ENCODE peak calls at places on chromosomes 12 and 14, in nine cellular contexts. One of them, this sample, is unnamed.

GRCh38 chr12:50948798-50949197 is 3.5 kb upstream of the HIGD1C start:
- DNase-seq in ovary: no peak
- DNase-seq in stimulated activated CD8-positive, alpha-beta memory T cell treated with anti-CD3 and anti-CD28 coated beads, Interleukin-7, amount 100 ng/mL, for 1 hour: no peak
- DNase-seq in activated CD8-positive, alpha-beta memory T cell treated with anti-CD3 and anti-CD28 coated beads for 24 hours: no peak
- DNase-seq in Calu3: no peak
- DNase-seq in bronchial epithelial cell: no peak
- DNase-seq in cardiac muscle cell: no peak
- DNase-seq in ureter: no peak
- DNase-seq in smooth muscle cell of the brain vasculature: no peak
- DNase-seq in this sample: no peak

GRCh38 chr12:34398366-34398705 is 376.0 kb downstream of the ALG10 start:
- DNase-seq in bronchial epithelial cell: no peak
- DNase-seq in stimulated activated CD8-positive, alpha-beta memory T cell treated with anti-CD3 and anti-CD28 coated beads, Interleukin-7, amount 100 ng/mL, for 1 hour: no peak
- DNase-seq in Calu3: no peak
- DNase-seq in smooth muscle cell of the brain vasculature: no peak
- DNase-seq in cardiac muscle cell: no peak
- DNase-seq in ovary: peak; percentile 4
- DNase-seq in ureter: no peak
- DNase-seq in activated CD8-positive, alpha-beta memory T cell treated with anti-CD3 and anti-CD28 coated beads for 24 hours: peak; percentile 24
- DNase-seq in this sample: no peak

GRCh38 chr12:132591107-132591935 is 19.1 kb downstream of the LRCOL1 start:
- DNase-seq in cardiac muscle cell: no peak
- DNase-seq in bronchial epithelial cell: no peak
- DNase-seq in Calu3: no peak
- DNase-seq in smooth muscle cell of the brain vasculature: no peak
- DNase-seq in stimulated activated CD8-positive, alpha-beta memory T cell treated with anti-CD3 and anti-CD28 coated beads, Interleukin-7, amount 100 ng/mL, for 1 hour: no peak
- DNase-seq in activated CD8-positive, alpha-beta memory T cell treated with anti-CD3 and anti-CD28 coated beads for 24 hours: no peak
- DNase-seq in ureter: no peak
- DNase-seq in ovary: no peak
- DNase-seq in this sample: no peak

GRCh38 chr12:40325349-40325960 is 100.7 kb downstream of the LRRK2 start:
- DNase-seq in smooth muscle cell of the brain vasculature: no peak
- DNase-seq in activated CD8-positive, alpha-beta memory T cell treated with anti-CD3 and anti-CD28 coated beads for 24 hours: no peak
- DNase-seq in cardiac muscle cell: no peak
- DNase-seq in stimulated activated CD8-positive, alpha-beta memory T cell treated with anti-CD3 and anti-CD28 coated beads, Interleukin-7, amount 100 ng/mL, for 1 hour: no peak
- DNase-seq in bronchial epithelial cell: peak; percentile 60
- DNase-seq in ovary: no peak
- DNase-seq in Calu3: peak; percentile 3
- DNase-seq in ureter: no peak
- DNase-seq in this sample: no peak

GRCh38 chr12:93434305-93434704 is 7.4 kb downstream of the UBE2N start:
- DNase-seq in cardiac muscle cell: no peak
- DNase-seq in activated CD8-positive, alpha-beta memory T cell treated with anti-CD3 and anti-CD28 coated beads for 24 hours: no peak
- DNase-seq in smooth muscle cell of the brain vasculature: no peak
- DNase-seq in ureter: no peak
- DNase-seq in ovary: no peak
- DNase-seq in Calu3: no peak
- DNase-seq in stimulated activated CD8-positive, alpha-beta memory T cell treated with anti-CD3 and anti-CD28 coated beads, Interleukin-7, amount 100 ng/mL, for 1 hour: no peak
- DNase-seq in bronchial epithelial cell: no peak
- DNase-seq in this sample: no peak

GRCh38 chr12:55681142-55682077 is 26.3 kb downstream of the ITGA7 start:
- DNase-seq in activated CD8-positive, alpha-beta memory T cell treated with anti-CD3 and anti-CD28 coated beads for 24 hours: no peak
- DNase-seq in bronchial epithelial cell: peak; percentile 57
- DNase-seq in stimulated activated CD8-positive, alpha-beta memory T cell treated with anti-CD3 and anti-CD28 coated beads, Interleukin-7, amount 100 ng/mL, for 1 hour: no peak
- DNase-seq in ureter: no peak
- DNase-seq in smooth muscle cell of the brain vasculature: peak; percentile 24
- DNase-seq in ovary: no peak
- DNase-seq in cardiac muscle cell: peak; percentile 81
- DNase-seq in Calu3: peak; percentile 87
- DNase-seq in this sample: no peak

GRCh38 chr12:6950944-6951540 is at the start of gene PTPN6:
- DNase-seq in bronchial epithelial cell: no peak
- DNase-seq in activated CD8-positive, alpha-beta memory T cell treated with anti-CD3 and anti-CD28 coated beads for 24 hours: peak; percentile 88
- DNase-seq in ovary: no peak
- DNase-seq in cardiac muscle cell: no peak
- DNase-seq in smooth muscle cell of the brain vasculature: no peak
- DNase-seq in ureter: peak; percentile 53
- DNase-seq in Calu3: no peak
- DNase-seq in stimulated activated CD8-positive, alpha-beta memory T cell treated with anti-CD3 and anti-CD28 coated beads, Interleukin-7, amount 100 ng/mL, for 1 hour: no peak
- DNase-seq in this sample: peak; percentile 90

GRCh38 chr12:78555802-78556201 is 308.8 kb upstream of the SYT1 start:
- DNase-seq in ureter: no peak
- DNase-seq in stimulated activated CD8-positive, alpha-beta memory T cell treated with anti-CD3 and anti-CD28 coated beads, Interleukin-7, amount 100 ng/mL, for 1 hour: no peak
- DNase-seq in Calu3: no peak
- DNase-seq in cardiac muscle cell: no peak
- DNase-seq in activated CD8-positive, alpha-beta memory T cell treated with anti-CD3 and anti-CD28 coated beads for 24 hours: no peak
- DNase-seq in bronchial epithelial cell: no peak
- DNase-seq in ovary: no peak
- DNase-seq in smooth muscle cell of the brain vasculature: no peak
- DNase-seq in this sample: no peak

GRCh38 chr14:53209370-53209769 is 56.2 kb upstream of the DDHD1 start:
- DNase-seq in Calu3: no peak
- DNase-seq in ovary: no peak
- DNase-seq in bronchial epithelial cell: no peak
- DNase-seq in stimulated activated CD8-positive, alpha-beta memory T cell treated with anti-CD3 and anti-CD28 coated beads, Interleukin-7, amount 100 ng/mL, for 1 hour: no peak
- DNase-seq in ureter: no peak
- DNase-seq in cardiac muscle cell: no peak
- DNase-seq in activated CD8-positive, alpha-beta memory T cell treated with anti-CD3 and anti-CD28 coated beads for 24 hours: no peak
- DNase-seq in smooth muscle cell of the brain vasculature: no peak
- DNase-seq in this sample: no peak

GRCh38 chr14:61469771-61470170 is 148.4 kb downstream of the PRKCH start:
- DNase-seq in smooth muscle cell of the brain vasculature: no peak
- DNase-seq in ureter: no peak
- DNase-seq in bronchial epithelial cell: no peak
- DNase-seq in stimulated activated CD8-positive, alpha-beta memory T cell treated with anti-CD3 and anti-CD28 coated beads, Interleukin-7, amount 100 ng/mL, for 1 hour: no peak
- DNase-seq in cardiac muscle cell: no peak
- DNase-seq in Calu3: no peak
- DNase-seq in activated CD8-positive, alpha-beta memory T cell treated with anti-CD3 and anti-CD28 coated beads for 24 hours: peak; percentile 50
- DNase-seq in ovary: peak; percentile 8
- DNase-seq in this sample: no peak

GRCh38 chr14:31777312-31777711 is 216.1 kb downstream of the NUBPL start:
- DNase-seq in activated CD8-positive, alpha-beta memory T cell treated with anti-CD3 and anti-CD28 coated beads for 24 hours: no peak
- DNase-seq in smooth muscle cell of the brain vasculature: no peak
- DNase-seq in Calu3: no peak
- DNase-seq in stimulated activated CD8-positive, alpha-beta memory T cell treated with anti-CD3 and anti-CD28 coated beads, Interleukin-7, amount 100 ng/mL, for 1 hour: no peak
- DNase-seq in ovary: no peak
- DNase-seq in bronchial epithelial cell: no peak
- DNase-seq in cardiac muscle cell: no peak
- DNase-seq in ureter: no peak
- DNase-seq in this sample: no peak

GRCh38 chr14:58677525-58677924 is 39.8 kb downstream of the DACT1 start:
- DNase-seq in activated CD8-positive, alpha-beta memory T cell treated with anti-CD3 and anti-CD28 coated beads for 24 hours: no peak
- DNase-seq in stimulated activated CD8-positive, alpha-beta memory T cell treated with anti-CD3 and anti-CD28 coated beads, Interleukin-7, amount 100 ng/mL, for 1 hour: no peak
- DNase-seq in ureter: no peak
- DNase-seq in bronchial epithelial cell: no peak
- DNase-seq in cardiac muscle cell: no peak
- DNase-seq in Calu3: no peak
- DNase-seq in ovary: no peak
- DNase-seq in smooth muscle cell of the brain vasculature: no peak
- DNase-seq in this sample: no peak

GRCh38 chr12:108729612-108730336 is 1.5 kb downstream of the CORO1C start:
- DNase-seq in smooth muscle cell of the brain vasculature: no peak
- DNase-seq in Calu3: no peak
- DNase-seq in ovary: no peak
- DNase-seq in ureter: no peak
- DNase-seq in stimulated activated CD8-positive, alpha-beta memory T cell treated with anti-CD3 and anti-CD28 coated beads, Interleukin-7, amount 100 ng/mL, for 1 hour: no peak
- DNase-seq in activated CD8-positive, alpha-beta memory T cell treated with anti-CD3 and anti-CD28 coated beads for 24 hours: no peak
- DNase-seq in cardiac muscle cell: peak; percentile 29
- DNase-seq in bronchial epithelial cell: peak; percentile 67
- DNase-seq in this sample: no peak

GRCh38 chr14:23861666-23862065 is 91.9 kb upstream of the DHRS4 start:
- DNase-seq in ovary: peak; percentile 19
- DNase-seq in stimulated activated CD8-positive, alpha-beta memory T cell treated with anti-CD3 and anti-CD28 coated beads, Interleukin-7, amount 100 ng/mL, for 1 hour: no peak
- DNase-seq in activated CD8-positive, alpha-beta memory T cell treated with anti-CD3 and anti-CD28 coated beads for 24 hours: no peak
- DNase-seq in bronchial epithelial cell: peak; percentile 3
- DNase-seq in Calu3: peak; percentile 45
- DNase-seq in ureter: no peak
- DNase-seq in cardiac muscle cell: peak; percentile 36
- DNase-seq in smooth muscle cell of the brain vasculature: no peak
- DNase-seq in this sample: no peak

This sample was measured in naive B cell.